ENCODE peak calls at places on chromosomes 11 and 22, in ten cellular contexts. One of them, this sample, is unnamed. For H3K36me3 and H3K27me3, the result is how much of the 10 kb centered on the place peaks cover.

GRCh38 chr11:79809487-79809886 is 368.7 kb upstream of the TENM4 start:
- DNase-seq in CD8-positive, alpha-beta T cell: no peak
- DNase-seq in effector memory CD4-positive, alpha-beta T cell: no peak
- DNase-seq in body of pancreas: no peak
- DNase-seq in pancreas: no peak
- DNase-seq in brain microvascular endothelial cell: no peak
- DNase-seq in Caco-2: no peak
- DNase-seq in left lung: no peak
- DNase-seq in lower lobe of right lung: no peak
- DNase-seq in ovary: no peak
- DNase-seq in this sample: no peak

GRCh38 chr11:59818572-59818971 is 8.0 kb upstream of the MRPL16 start:
- DNase-seq in CD8-positive, alpha-beta T cell: no peak
- DNase-seq in effector memory CD4-positive, alpha-beta T cell: no peak
- DNase-seq in body of pancreas: no peak
- DNase-seq in pancreas: no peak
- DNase-seq in brain microvascular endothelial cell: no peak
- DNase-seq in Caco-2: no peak
- DNase-seq in left lung: no peak
- DNase-seq in lower lobe of right lung: no peak
- DNase-seq in ovary: no peak
- DNase-seq in this sample: no peak

GRCh38 chr11:61133956-61134662 is 27.1 kb downstream of the VPS37C start:
- DNase-seq in CD8-positive, alpha-beta T cell: no peak
- DNase-seq in effector memory CD4-positive, alpha-beta T cell: no peak
- DNase-seq in body of pancreas: no peak
- DNase-seq in pancreas: no peak
- DNase-seq in brain microvascular endothelial cell: no peak
- DNase-seq in Caco-2: no peak
- DNase-seq in left lung: no peak
- DNase-seq in lower lobe of right lung: no peak
- DNase-seq in ovary: no peak
- DNase-seq in this sample: no peak

GRCh38 chr11:65947133-65947532 is 1.9 kb downstream of the TSGA10IP start:
- DNase-seq in CD8-positive, alpha-beta T cell: no peak
- DNase-seq in effector memory CD4-positive, alpha-beta T cell: no peak
- DNase-seq in body of pancreas: no peak
- DNase-seq in pancreas: no peak
- DNase-seq in brain microvascular endothelial cell: no peak
- DNase-seq in Caco-2: no peak
- DNase-seq in left lung: no peak
- DNase-seq in lower lobe of right lung: no peak
- DNase-seq in ovary: no peak
- DNase-seq in this sample: no peak

GRCh38 chr11:66272600-66272999 is 4.2 kb downstream of the RAB1B start:
- DNase-seq in CD8-positive, alpha-beta T cell: peak
- DNase-seq in effector memory CD4-positive, alpha-beta T cell: no peak
- DNase-seq in body of pancreas: no peak
- DNase-seq in pancreas: no peak
- DNase-seq in brain microvascular endothelial cell: no peak
- DNase-seq in Caco-2: no peak
- DNase-seq in left lung: no peak
- DNase-seq in lower lobe of right lung: no peak
- DNase-seq in ovary: no peak
- DNase-seq in this sample: no peak

GRCh38 chr22:26687439-26687838 is 30.1 kb downstream of the MIAT start:
- DNase-seq in CD8-positive, alpha-beta T cell: no peak
- DNase-seq in effector memory CD4-positive, alpha-beta T cell: no peak
- DNase-seq in body of pancreas: no peak
- DNase-seq in pancreas: no peak
- DNase-seq in brain microvascular endothelial cell: no peak
- DNase-seq in Caco-2: no peak
- DNase-seq in left lung: no peak
- DNase-seq in lower lobe of right lung: no peak
- DNase-seq in ovary: no peak
- DNase-seq in this sample: no peak

GRCh38 chr11:69111578-69112247 is 44.0 kb upstream of the SMIM38 start:
- DNase-seq in CD8-positive, alpha-beta T cell: no peak
- DNase-seq in effector memory CD4-positive, alpha-beta T cell: no peak
- DNase-seq in body of pancreas: no peak
- DNase-seq in pancreas: no peak
- DNase-seq in brain microvascular endothelial cell: no peak
- DNase-seq in Caco-2: no peak
- DNase-seq in left lung: no peak
- DNase-seq in lower lobe of right lung: peak
- DNase-seq in ovary: no peak
- DNase-seq in this sample: no peak

GRCh38 chr22:21707677-21708076 is 27.9 kb downstream of the YPEL1 start:
- DNase-seq in CD8-positive, alpha-beta T cell: no peak
- DNase-seq in effector memory CD4-positive, alpha-beta T cell: no peak
- DNase-seq in body of pancreas: no peak
- DNase-seq in pancreas: no peak
- DNase-seq in brain microvascular endothelial cell: no peak
- DNase-seq in Caco-2: no peak
- DNase-seq in left lung: no peak
- DNase-seq in lower lobe of right lung: no peak
- DNase-seq in ovary: no peak
- DNase-seq in this sample: no peak

GRCh38 chr11:100753562-100753961 is 66.5 kb downstream of the ARHGAP42 start:
- DNase-seq in CD8-positive, alpha-beta T cell: no peak
- DNase-seq in effector memory CD4-positive, alpha-beta T cell: no peak
- DNase-seq in body of pancreas: no peak
- DNase-seq in pancreas: no peak
- DNase-seq in brain microvascular endothelial cell: no peak
- DNase-seq in Caco-2: no peak
- DNase-seq in left lung: no peak
- DNase-seq in lower lobe of right lung: no peak
- DNase-seq in ovary: no peak
- DNase-seq in this sample: no peak

GRCh38 chr22:36467946-36468345 is 13.5 kb downstream of the TXN2 start:
- DNase-seq in CD8-positive, alpha-beta T cell: no peak
- DNase-seq in effector memory CD4-positive, alpha-beta T cell: no peak
- DNase-seq in body of pancreas: peak
- DNase-seq in pancreas: no peak
- DNase-seq in brain microvascular endothelial cell: peak
- DNase-seq in Caco-2: no peak
- DNase-seq in left lung: peak
- DNase-seq in lower lobe of right lung: no peak
- DNase-seq in ovary: no peak
- DNase-seq in this sample: no peak

GRCh38 chr11:118241191-118242098 is 10.7 kb downstream of the MPZL3 start:
- DNase-seq in CD8-positive, alpha-beta T cell: peak
- DNase-seq in effector memory CD4-positive, alpha-beta T cell: peak
- DNase-seq in body of pancreas: peak
- DNase-seq in pancreas: peak
- DNase-seq in brain microvascular endothelial cell: no peak
- DNase-seq in Caco-2: peak
- DNase-seq in left lung: no peak
- DNase-seq in lower lobe of right lung: peak
- DNase-seq in ovary: no peak
- DNase-seq in this sample: peak

GRCh38 chr11:120180571-120181445 is 30.0 kb upstream of the OAF start:
- DNase-seq in CD8-positive, alpha-beta T cell: peak
- DNase-seq in effector memory CD4-positive, alpha-beta T cell: no peak
- DNase-seq in body of pancreas: no peak
- DNase-seq in pancreas: peak
- DNase-seq in brain microvascular endothelial cell: peak
- DNase-seq in Caco-2: no peak
- DNase-seq in left lung: peak
- DNase-seq in lower lobe of right lung: no peak
- DNase-seq in ovary: no peak
- DNase-seq in this sample: no peak

GRCh38 chr11:120547871-120548681 is 36.5 kb downstream of the GRIK4 start:
- DNase-seq in CD8-positive, alpha-beta T cell: no peak
- DNase-seq in effector memory CD4-positive, alpha-beta T cell: no peak
- DNase-seq in body of pancreas: peak
- DNase-seq in pancreas: peak
- DNase-seq in brain microvascular endothelial cell: peak
- DNase-seq in Caco-2: peak
- DNase-seq in left lung: peak
- DNase-seq in lower lobe of right lung: peak
- DNase-seq in ovary: peak
- DNase-seq in this sample: no peak

GRCh38 chr11:121517996-121518395 is 65.2 kb upstream of the SORL1-AS1 start:
- DNase-seq in CD8-positive, alpha-beta T cell: no peak
- DNase-seq in effector memory CD4-positive, alpha-beta T cell: no peak
- DNase-seq in body of pancreas: no peak
- DNase-seq in pancreas: no peak
- DNase-seq in brain microvascular endothelial cell: no peak
- DNase-seq in Caco-2: no peak
- DNase-seq in left lung: no peak
- DNase-seq in lower lobe of right lung: no peak
- DNase-seq in ovary: no peak
- DNase-seq in this sample: no peak

DNA sequence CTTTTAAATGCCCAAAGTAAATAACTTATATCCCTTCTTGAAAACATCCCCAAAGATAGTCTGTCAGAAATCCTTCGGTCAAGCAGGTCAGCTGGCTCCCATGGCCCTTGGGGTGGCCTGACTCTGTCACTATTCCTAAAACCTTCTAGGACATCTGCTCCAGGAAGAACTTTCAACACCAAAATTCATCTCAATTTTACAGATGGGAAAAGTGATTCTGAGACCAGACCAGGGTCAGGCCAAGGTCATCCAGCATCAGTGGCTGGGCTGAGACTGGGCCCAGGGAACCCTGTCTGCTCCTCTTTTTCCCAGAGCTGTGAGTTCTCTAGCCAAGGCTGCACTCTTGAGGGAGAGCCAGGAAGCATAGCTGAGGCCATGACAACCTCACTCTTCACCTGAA is 16.6 kb upstream of the PRG2 start:
- DNase-seq in CD8-positive, alpha-beta T cell: no peak
- DNase-seq in effector memory CD4-positive, alpha-beta T cell: no peak
- DNase-seq in body of pancreas: no peak
- DNase-seq in pancreas: no peak
- DNase-seq in brain microvascular endothelial cell: no peak
- DNase-seq in Caco-2: no peak
- DNase-seq in left lung: no peak
- DNase-seq in lower lobe of right lung: no peak
- DNase-seq in ovary: no peak
- DNase-seq in this sample: no peak
- H3K36me3 ChIP-seq in CD8-positive, alpha-beta T cell: under half
- H3K36me3 ChIP-seq in effector memory CD4-positive, alpha-beta T cell: under half
- H3K36me3 ChIP-seq in body of pancreas: under half
- H3K36me3 ChIP-seq in pancreas: under half
- H3K36me3 ChIP-seq in brain microvascular endothelial cell: under half
- H3K36me3 ChIP-seq in Caco-2: under half
- H3K36me3 ChIP-seq in left lung: under half
- H3K36me3 ChIP-seq in lower lobe of right lung: half or more
- H3K36me3 ChIP-seq in ovary: under half
- H3K36me3 ChIP-seq in this sample: under half

DNA sequence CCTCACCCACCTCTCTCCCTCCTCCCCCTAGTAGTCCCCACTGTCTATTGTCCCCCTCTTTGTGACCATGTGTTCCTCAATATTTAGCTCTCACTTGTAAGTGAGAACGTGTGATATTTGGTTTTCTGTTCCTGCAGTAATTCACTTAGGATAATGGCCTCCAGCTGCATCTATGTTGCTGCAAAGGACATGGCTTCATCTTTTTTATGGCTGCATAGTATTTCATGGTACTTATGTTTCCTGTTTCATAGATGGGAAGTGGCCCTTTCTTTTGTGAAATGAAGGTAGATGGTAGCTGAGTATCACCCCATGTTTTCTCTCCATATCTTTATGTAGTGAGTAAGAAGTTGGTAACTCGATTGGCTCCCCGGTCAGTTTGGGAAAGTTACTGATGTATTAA is 66.6 kb upstream of the CREB3L1 start:
- DNase-seq in CD8-positive, alpha-beta T cell: no peak
- DNase-seq in effector memory CD4-positive, alpha-beta T cell: no peak
- DNase-seq in body of pancreas: no peak
- DNase-seq in pancreas: no peak
- DNase-seq in brain microvascular endothelial cell: no peak
- DNase-seq in Caco-2: no peak
- DNase-seq in left lung: no peak
- DNase-seq in lower lobe of right lung: no peak
- DNase-seq in ovary: no peak
- DNase-seq in this sample: no peak
- H3K27me3 ChIP-seq in CD8-positive, alpha-beta T cell: under half
- H3K27me3 ChIP-seq in effector memory CD4-positive, alpha-beta T cell: under half
- H3K27me3 ChIP-seq in body of pancreas: under half
- H3K27me3 ChIP-seq in pancreas: under half
- H3K27me3 ChIP-seq in brain microvascular endothelial cell: under half
- H3K27me3 ChIP-seq in Caco-2: under half
- H3K27me3 ChIP-seq in left lung: under half
- H3K27me3 ChIP-seq in lower lobe of right lung: under half
- H3K27me3 ChIP-seq in ovary: under half
- H3K27me3 ChIP-seq in this sample: under half

GRCh38 chr22:24067587-24068376 is 56.7 kb downstream of the CABIN1 start:
- DNase-seq in CD8-positive, alpha-beta T cell: no peak
- DNase-seq in effector memory CD4-positive, alpha-beta T cell: no peak
- DNase-seq in body of pancreas: peak
- DNase-seq in pancreas: peak
- DNase-seq in brain microvascular endothelial cell: no peak
- DNase-seq in Caco-2: no peak
- DNase-seq in left lung: no peak
- DNase-seq in lower lobe of right lung: no peak
- DNase-seq in ovary: no peak
- DNase-seq in this sample: no peak
- H3K36me3 ChIP-seq in CD8-positive, alpha-beta T cell: half or more
- H3K36me3 ChIP-seq in effector memory CD4-positive, alpha-beta T cell: half or more
- H3K36me3 ChIP-seq in body of pancreas: under half
- H3K36me3 ChIP-seq in pancreas: under half
- H3K36me3 ChIP-seq in brain microvascular endothelial cell: under half
- H3K36me3 ChIP-seq in Caco-2: under half
- H3K36me3 ChIP-seq in left lung: under half
- H3K36me3 ChIP-seq in lower lobe of right lung: half or more
- H3K36me3 ChIP-seq in ovary: under half
- H3K36me3 ChIP-seq in this sample: half or more

GRCh38 chr22:43198936-43199335 is 12.0 kb upstream of the TTLL12 start:
- DNase-seq in CD8-positive, alpha-beta T cell: no peak
- DNase-seq in effector memory CD4-positive, alpha-beta T cell: no peak
- DNase-seq in body of pancreas: no peak
- DNase-seq in pancreas: no peak
- DNase-seq in brain microvascular endothelial cell: no peak
- DNase-seq in Caco-2: no peak
- DNase-seq in left lung: no peak
- DNase-seq in lower lobe of right lung: no peak
- DNase-seq in ovary: no peak
- DNase-seq in this sample: no peak

GRCh38 chr22:43200555-43200954 is 13.6 kb upstream of the TTLL12 start:
- DNase-seq in CD8-positive, alpha-beta T cell: no peak
- DNase-seq in effector memory CD4-positive, alpha-beta T cell: no peak
- DNase-seq in body of pancreas: no peak
- DNase-seq in pancreas: no peak
- DNase-seq in brain microvascular endothelial cell: no peak
- DNase-seq in Caco-2: no peak
- DNase-seq in left lung: no peak
- DNase-seq in lower lobe of right lung: no peak
- DNase-seq in ovary: no peak
- DNase-seq in this sample: no peak

GRCh38 chr22:43198126-43198525 is 11.2 kb upstream of the TTLL12 start:
- DNase-seq in CD8-positive, alpha-beta T cell: no peak
- DNase-seq in effector memory CD4-positive, alpha-beta T cell: no peak
- DNase-seq in body of pancreas: no peak
- DNase-seq in pancreas: no peak
- DNase-seq in brain microvascular endothelial cell: no peak
- DNase-seq in Caco-2: no peak
- DNase-seq in left lung: no peak
- DNase-seq in lower lobe of right lung: no peak
- DNase-seq in ovary: no peak
- DNase-seq in this sample: no peak

GRCh38 chr22:43200031-43200430 is 13.1 kb upstream of the TTLL12 start:
- DNase-seq in CD8-positive, alpha-beta T cell: no peak
- DNase-seq in effector memory CD4-positive, alpha-beta T cell: no peak
- DNase-seq in body of pancreas: no peak
- DNase-seq in pancreas: no peak
- DNase-seq in brain microvascular endothelial cell: no peak
- DNase-seq in Caco-2: no peak
- DNase-seq in left lung: no peak
- DNase-seq in lower lobe of right lung: no peak
- DNase-seq in ovary: no peak
- DNase-seq in this sample: no peak

GRCh38 chr22:43199541-43199940 is 12.6 kb upstream of the TTLL12 start:
- DNase-seq in CD8-positive, alpha-beta T cell: no peak
- DNase-seq in effector memory CD4-positive, alpha-beta T cell: no peak
- DNase-seq in body of pancreas: no peak
- DNase-seq in pancreas: no peak
- DNase-seq in brain microvascular endothelial cell: no peak
- DNase-seq in Caco-2: no peak
- DNase-seq in left lung: no peak
- DNase-seq in lower lobe of right lung: no peak
- DNase-seq in ovary: no peak
- DNase-seq in this sample: no peak
- H3K27me3 ChIP-seq in CD8-positive, alpha-beta T cell: under half
- H3K27me3 ChIP-seq in effector memory CD4-positive, alpha-beta T cell: under half
- H3K27me3 ChIP-seq in body of pancreas: under half
- H3K27me3 ChIP-seq in pancreas: under half
- H3K27me3 ChIP-seq in brain microvascular endothelial cell: under half
- H3K27me3 ChIP-seq in Caco-2: under half
- H3K27me3 ChIP-seq in left lung: under half
- H3K27me3 ChIP-seq in lower lobe of right lung: under half
- H3K27me3 ChIP-seq in ovary: under half
- H3K27me3 ChIP-seq in this sample: under half

This sample was measured in CD8-positive, alpha-beta memory T cell.